ENCODE peak calls at places on chromosomes 5 and 9, in seven cellular contexts. N is HEK293T; G is endothelial cell; T is activated CD8-positive, alpha-beta T cell treated with anti-CD3 and anti-CD28 coated beads for 36 hours; V is caudate nucleus; W is iris pigment epithelial cell; J is hypothalamus. S is an unnamed sample.

GRCh38 chr5:149358294-149358651 is 427 bp downstream of the PCYOX1L start:
- DNase-seq in N (no peak), G (peak; percentile 18), T (peak; percentile 39), V (peak; percentile 34), W (peak; percentile 28), J (peak; percentile 44), S (no peak)

GRCh38 chr9:136765041-136765440 is 723 bp upstream of the LCN15 start:
- DNase-seq in N (no peak), G (no peak), T (no peak), V (no peak), W (no peak), J (no peak), S (no peak)

GRCh38 chr5:134083517-134083916 is 31.0 kb upstream of the TCF7 start:
- DNase-seq in N (no peak), G (no peak), T (no peak), V (no peak), W (peak; percentile 11), J (no peak), S (no peak)

GRCh38 chr5:62937661-62938558 is 359.3 kb downstream of the LRRC70 start:
- DNase-seq in N (no peak), G (no peak), T (no peak), V (no peak), W (peak; percentile 75), J (no peak), S (peak; percentile 44)

GRCh38 chr9:32989651-32990050 is 11.8 kb downstream of the APTX start:
- DNase-seq in N (no peak), G (no peak), T (no peak), V (no peak), W (no peak), J (no peak), S (no peak)

GRCh38 chr5:73672130-73672529 is 46.1 kb downstream of the ARHGEF28 start:
- DNase-seq in N (no peak), G (no peak), T (no peak), V (no peak), W (no peak), J (no peak), S (no peak)

GRCh38 chr5:473344-474192 is 30.6 kb downstream of the EXOC3 start:
- DNase-seq in N (peak; percentile 35), G (peak; percentile 44), T (peak; percentile 47), V (no peak), W (peak; percentile 42), J (no peak), S (peak; percentile 39)

GRCh38 chr9:8863064-8863463 is 1063.5 kb upstream of the DMAC1 start:
- DNase-seq in N (no peak), G (no peak), T (no peak), V (no peak), W (no peak), J (no peak), S (no peak)

GRCh38 chr5:128216860-128217531 is 133.4 kb downstream of the SLC12A2 start:
- DNase-seq in N (no peak), G (no peak), T (no peak), V (no peak), W (peak; percentile 69), J (peak; percentile 21), S (peak; percentile 84)

GRCh38 chr9:127131871-127132270 is 9.4 kb upstream of the ANGPTL2 start:
- DNase-seq in N (no peak), G (no peak), T (no peak), V (no peak), W (peak; percentile 88), J (no peak), S (no peak)

GRCh38 chr5:104977530-104977929 is 1414.9 kb upstream of the NUDT12 start:
- DNase-seq in N (no peak), G (no peak), T (no peak), V (no peak), W (no peak), J (no peak), S (no peak)

GRCh38 chr5:180816608-180817534 is 14.3 kb upstream of the MGAT1 start:
- DNase-seq in N (peak; percentile 54), G (peak; percentile 54), T (no peak), V (no peak), W (peak; percentile 41), J (no peak), S (no peak)

GRCh38 chr5:96431376-96432244 is 1.4 kb downstream of the PCSK1 start:
- DNase-seq in N (no peak), G (no peak), T (peak; percentile 61), V (peak; percentile 37), W (peak; percentile 57), J (no peak), S (no peak)

GRCh38 chr9:111148994-111149759 is 110.9 kb upstream of the LPAR1 start:
- DNase-seq in N (no peak), G (no peak), T (no peak), V (no peak), W (no peak), J (no peak), S (no peak)

GRCh38 chr9:73528922-73529321 is 377.3 kb downstream of the ANXA1 start:
- DNase-seq in N (no peak), G (no peak), T (no peak), V (no peak), W (no peak), J (no peak), S (no peak)

GRCh38 chr5:11609570-11610322 is 294.5 kb downstream of the CTNND2 start:
- DNase-seq in N (no peak), G (no peak), T (no peak), V (no peak), W (no peak), J (no peak), S (no peak)

GRCh38 chr5:160439205-160439600 is 17.5 kb downstream of the PTTG1 start:
- DNase-seq in N (peak; percentile 83), G (peak; percentile 94), T (peak; percentile 95), V (peak; percentile 63), W (peak; percentile 65), J (peak; percentile 80), S (peak; percentile 52)

GRCh38 chr5:148205044-148205813 is 2.4 kb downstream of the SPINK6 start:
- DNase-seq in N (no peak), G (no peak), T (no peak), V (no peak), W (no peak), J (no peak), S (no peak)

GRCh38 chr9:116632990-116633441 is 54.1 kb upstream of the TRIM32 start:
- DNase-seq in N (no peak), G (no peak), T (no peak), V (no peak), W (peak; percentile 51), J (no peak), S (peak; percentile 51)

GRCh38 chr5:56328753-56329560 is 95.8 kb upstream of the ANKRD55 start:
- DNase-seq in N (no peak), G (no peak), T (peak; percentile 72), V (no peak), W (peak; percentile 76), J (no peak), S (no peak)

GRCh38 chr5:3036041-3036440 is 284.6 kb upstream of the IRX2 start:
- DNase-seq in N (no peak), G (no peak), T (no peak), V (no peak), W (no peak), J (no peak), S (no peak)

GRCh38 chr9:101737705-101738565 is 512 bp downstream of the GRIN3A start:
- DNase-seq in N (peak; percentile 21), G (peak; percentile 60), T (peak; percentile 1), V (no peak), W (peak; percentile 4), J (no peak), S (no peak)

GRCh38 chr9:72271617-72272478 is 93.2 kb downstream of the ZFAND5 start:
- DNase-seq in N (peak; percentile 70), G (peak; percentile 76), T (peak; percentile 67), V (no peak), W (peak; percentile 53), J (peak; percentile 3), S (no peak)

GRCh38 chr5:133544346-133544745 is 68.0 kb downstream of the FSTL4 start:
- DNase-seq in N (no peak), G (no peak), T (no peak), V (no peak), W (no peak), J (no peak), S (no peak)

GRCh38 chr5:73312146-73312871 is 136.3 kb downstream of the FOXD1 start:
- DNase-seq in N (no peak), G (no peak), T (peak; percentile 67), V (no peak), W (peak; percentile 89), J (no peak), S (no peak)

GRCh38 chr9:127451681-127452480 is 571 bp downstream of the LRSAM1 start:
- DNase-seq in N (peak; percentile 66), G (peak; percentile 24), T (peak; percentile 73), V (peak; percentile 62), W (peak; percentile 53), J (no peak), S (no peak)

GRCh38 chr9:21660976-21661375 is 141.5 kb upstream of the MTAP start:
- DNase-seq in N (no peak), G (no peak), T (no peak), V (no peak), W (no peak), J (no peak), S (no peak)

GRCh38 chr5:112186401-112186990 is 232.6 kb downstream of the EPB41L4A start:
- DNase-seq in N (peak; percentile 33), G (peak; percentile 24), T (peak; percentile 29), V (no peak), W (peak; percentile 56), J (no peak), S (no peak)

GRCh38 chr9:90428517-90428916 is 214.1 kb downstream of the DIRAS2 start:
- DNase-seq in N (no peak), G (no peak), T (no peak), V (no peak), W (no peak), J (no peak), S (no peak)

GRCh38 chr9:131310833-131311554 is 21.5 kb downstream of the PLPP7 start:
- DNase-seq in N (no peak), G (no peak), T (peak; percentile 88), V (no peak), W (no peak), J (no peak), S (no peak)

GRCh38 chr5:1793301-1793740 is 6.3 kb downstream of the MRPL36 start:
- DNase-seq in N (no peak), G (no peak), T (peak; percentile 71), V (no peak), W (peak; percentile 61), J (no peak), S (no peak)

GRCh38 chr9:89984214-89984613 is 379.4 kb downstream of the GADD45G start:
- DNase-seq in N (no peak), G (no peak), T (no peak), V (no peak), W (peak; percentile 6), J (no peak), S (peak; percentile 61)

GRCh38 chr5:91079037-91079436 is 304.1 kb downstream of the ARRDC3 start:
- DNase-seq in N (no peak), G (no peak), T (no peak), V (no peak), W (peak; percentile 75), J (no peak), S (no peak)

GRCh38 chr5:175542232-175542965 is 64.0 kb downstream of the SFXN1 start:
- DNase-seq in N (no peak), G (no peak), T (peak; percentile 72), V (no peak), W (no peak), J (no peak), S (no peak)

GRCh38 chr9:131457746-131458145 is 45.0 kb upstream of the POMT1 start:
- DNase-seq in N (no peak), G (no peak), T (no peak), V (no peak), W (no peak), J (no peak), S (no peak)

GRCh38 chr5:142143878-142144277 is 35.3 kb downstream of the NDFIP1 start:
- DNase-seq in N (no peak), G (no peak), T (no peak), V (no peak), W (peak; percentile 54), J (no peak), S (no peak)